ENCODE peak calls at places on chromosomes 11 and 22, in ten cellular contexts. One of them, this sample, is unnamed.

GRCh38 chr11:68632802-68633201 is 51.5 kb upstream of the GAL start:
- DNase-seq in left ventricle myocardium superior: no peak
- DNase-seq in neuronal stem cell: peak
- DNase-seq in foreskin fibroblast: peak
- DNase-seq in upper lobe of right lung: no peak
- DNase-seq in MCF 10A: peak
- DNase-seq in cardiac fibroblast: peak
- DNase-seq in mesothelial cell of epicardium: no peak
- DNase-seq in HFF-Myc: peak
- DNase-seq in stimulated activated CD4-positive, alpha-beta T cell treated with anti-CD3 and anti-CD28 coated beads, Interleukin-12 subunit alpha, Interleukin-12 subunit beta, amount 100 ng/mL, for 4 hours: no peak
- DNase-seq in this sample: no peak

GRCh38 chr22:44391481-44392445 is 79.0 kb upstream of the SHISAL1 start:
- DNase-seq in left ventricle myocardium superior: no peak
- DNase-seq in neuronal stem cell: no peak
- DNase-seq in foreskin fibroblast: no peak
- DNase-seq in upper lobe of right lung: peak
- DNase-seq in MCF 10A: no peak
- DNase-seq in cardiac fibroblast: no peak
- DNase-seq in mesothelial cell of epicardium: peak
- DNase-seq in HFF-Myc: no peak
- DNase-seq in stimulated activated CD4-positive, alpha-beta T cell treated with anti-CD3 and anti-CD28 coated beads, Interleukin-12 subunit alpha, Interleukin-12 subunit beta, amount 100 ng/mL, for 4 hours: no peak
- DNase-seq in this sample: no peak

GRCh38 chr11:104120493-104121200 is 43.3 kb downstream of the PDGFD start:
- DNase-seq in left ventricle myocardium superior: no peak
- DNase-seq in neuronal stem cell: no peak
- DNase-seq in foreskin fibroblast: no peak
- DNase-seq in upper lobe of right lung: no peak
- DNase-seq in MCF 10A: no peak
- DNase-seq in cardiac fibroblast: no peak
- DNase-seq in mesothelial cell of epicardium: no peak
- DNase-seq in HFF-Myc: no peak
- DNase-seq in stimulated activated CD4-positive, alpha-beta T cell treated with anti-CD3 and anti-CD28 coated beads, Interleukin-12 subunit alpha, Interleukin-12 subunit beta, amount 100 ng/mL, for 4 hours: no peak
- DNase-seq in this sample: no peak

GRCh38 chr11:13008625-13009475 is at the start of gene RASSF10:
- DNase-seq in left ventricle myocardium superior: peak
- DNase-seq in neuronal stem cell: peak
- DNase-seq in foreskin fibroblast: peak
- DNase-seq in upper lobe of right lung: peak
- DNase-seq in MCF 10A: no peak
- DNase-seq in cardiac fibroblast: peak
- DNase-seq in mesothelial cell of epicardium: no peak
- DNase-seq in HFF-Myc: no peak
- DNase-seq in stimulated activated CD4-positive, alpha-beta T cell treated with anti-CD3 and anti-CD28 coated beads, Interleukin-12 subunit alpha, Interleukin-12 subunit beta, amount 100 ng/mL, for 4 hours: no peak
- DNase-seq in this sample: peak

GRCh38 chr22:20833225-20833665 is 25.4 kb downstream of the PI4KA start:
- DNase-seq in left ventricle myocardium superior: no peak
- DNase-seq in neuronal stem cell: no peak
- DNase-seq in foreskin fibroblast: no peak
- DNase-seq in upper lobe of right lung: no peak
- DNase-seq in MCF 10A: no peak
- DNase-seq in cardiac fibroblast: no peak
- DNase-seq in mesothelial cell of epicardium: no peak
- DNase-seq in HFF-Myc: no peak
- DNase-seq in stimulated activated CD4-positive, alpha-beta T cell treated with anti-CD3 and anti-CD28 coated beads, Interleukin-12 subunit alpha, Interleukin-12 subunit beta, amount 100 ng/mL, for 4 hours: no peak
- DNase-seq in this sample: no peak

GRCh38 chr11:24837112-24837511 is 340.3 kb downstream of the LUZP2 start:
- DNase-seq in left ventricle myocardium superior: no peak
- DNase-seq in neuronal stem cell: no peak
- DNase-seq in foreskin fibroblast: no peak
- DNase-seq in upper lobe of right lung: no peak
- DNase-seq in MCF 10A: no peak
- DNase-seq in cardiac fibroblast: no peak
- DNase-seq in mesothelial cell of epicardium: no peak
- DNase-seq in HFF-Myc: no peak
- DNase-seq in stimulated activated CD4-positive, alpha-beta T cell treated with anti-CD3 and anti-CD28 coated beads, Interleukin-12 subunit alpha, Interleukin-12 subunit beta, amount 100 ng/mL, for 4 hours: no peak
- DNase-seq in this sample: no peak

GRCh38 chr11:95152878-95153856 is 63.5 kb downstream of the ENDOD1 start:
- DNase-seq in left ventricle myocardium superior: no peak
- DNase-seq in neuronal stem cell: no peak
- DNase-seq in foreskin fibroblast: no peak
- DNase-seq in upper lobe of right lung: no peak
- DNase-seq in MCF 10A: no peak
- DNase-seq in cardiac fibroblast: no peak
- DNase-seq in mesothelial cell of epicardium: no peak
- DNase-seq in HFF-Myc: no peak
- DNase-seq in stimulated activated CD4-positive, alpha-beta T cell treated with anti-CD3 and anti-CD28 coated beads, Interleukin-12 subunit alpha, Interleukin-12 subunit beta, amount 100 ng/mL, for 4 hours: no peak
- DNase-seq in this sample: no peak

GRCh38 chr11:100827934-100828661 is 141.0 kb downstream of the ARHGAP42 start:
- DNase-seq in left ventricle myocardium superior: no peak
- DNase-seq in neuronal stem cell: no peak
- DNase-seq in foreskin fibroblast: no peak
- DNase-seq in upper lobe of right lung: no peak
- DNase-seq in MCF 10A: peak
- DNase-seq in cardiac fibroblast: peak
- DNase-seq in mesothelial cell of epicardium: no peak
- DNase-seq in HFF-Myc: no peak
- DNase-seq in stimulated activated CD4-positive, alpha-beta T cell treated with anti-CD3 and anti-CD28 coated beads, Interleukin-12 subunit alpha, Interleukin-12 subunit beta, amount 100 ng/mL, for 4 hours: no peak
- DNase-seq in this sample: no peak

GRCh38 chr22:46791201-46791731 is 28.8 kb downstream of the TBC1D22A start:
- DNase-seq in left ventricle myocardium superior: peak
- DNase-seq in neuronal stem cell: no peak
- DNase-seq in foreskin fibroblast: peak
- DNase-seq in upper lobe of right lung: no peak
- DNase-seq in MCF 10A: peak
- DNase-seq in cardiac fibroblast: peak
- DNase-seq in mesothelial cell of epicardium: no peak
- DNase-seq in HFF-Myc: no peak
- DNase-seq in stimulated activated CD4-positive, alpha-beta T cell treated with anti-CD3 and anti-CD28 coated beads, Interleukin-12 subunit alpha, Interleukin-12 subunit beta, amount 100 ng/mL, for 4 hours: peak
- DNase-seq in this sample: peak

GRCh38 chr11:27635567-27636037 is 64.7 kb downstream of the BDNF start:
- DNase-seq in left ventricle myocardium superior: no peak
- DNase-seq in neuronal stem cell: no peak
- DNase-seq in foreskin fibroblast: no peak
- DNase-seq in upper lobe of right lung: no peak
- DNase-seq in MCF 10A: no peak
- DNase-seq in cardiac fibroblast: no peak
- DNase-seq in mesothelial cell of epicardium: no peak
- DNase-seq in HFF-Myc: peak
- DNase-seq in stimulated activated CD4-positive, alpha-beta T cell treated with anti-CD3 and anti-CD28 coated beads, Interleukin-12 subunit alpha, Interleukin-12 subunit beta, amount 100 ng/mL, for 4 hours: no peak
- DNase-seq in this sample: no peak

GRCh38 chr11:41861791-41862190 is 402.3 kb upstream of the LRRC4C start:
- DNase-seq in left ventricle myocardium superior: no peak
- DNase-seq in neuronal stem cell: no peak
- DNase-seq in foreskin fibroblast: no peak
- DNase-seq in upper lobe of right lung: no peak
- DNase-seq in MCF 10A: no peak
- DNase-seq in cardiac fibroblast: no peak
- DNase-seq in mesothelial cell of epicardium: no peak
- DNase-seq in HFF-Myc: no peak
- DNase-seq in stimulated activated CD4-positive, alpha-beta T cell treated with anti-CD3 and anti-CD28 coated beads, Interleukin-12 subunit alpha, Interleukin-12 subunit beta, amount 100 ng/mL, for 4 hours: no peak
- DNase-seq in this sample: no peak

GRCh38 chr11:69439651-69440464 is 41.6 kb upstream of the LINC01488 start:
- DNase-seq in left ventricle myocardium superior: no peak
- DNase-seq in neuronal stem cell: no peak
- DNase-seq in foreskin fibroblast: no peak
- DNase-seq in upper lobe of right lung: no peak
- DNase-seq in MCF 10A: no peak
- DNase-seq in cardiac fibroblast: no peak
- DNase-seq in mesothelial cell of epicardium: no peak
- DNase-seq in HFF-Myc: no peak
- DNase-seq in stimulated activated CD4-positive, alpha-beta T cell treated with anti-CD3 and anti-CD28 coated beads, Interleukin-12 subunit alpha, Interleukin-12 subunit beta, amount 100 ng/mL, for 4 hours: no peak
- DNase-seq in this sample: no peak

GRCh38 chr22:30114356-30114755 is 34.1 kb downstream of the HORMAD2 start:
- DNase-seq in left ventricle myocardium superior: no peak
- DNase-seq in neuronal stem cell: no peak
- DNase-seq in foreskin fibroblast: no peak
- DNase-seq in upper lobe of right lung: no peak
- DNase-seq in MCF 10A: no peak
- DNase-seq in cardiac fibroblast: no peak
- DNase-seq in mesothelial cell of epicardium: no peak
- DNase-seq in HFF-Myc: no peak
- DNase-seq in stimulated activated CD4-positive, alpha-beta T cell treated with anti-CD3 and anti-CD28 coated beads, Interleukin-12 subunit alpha, Interleukin-12 subunit beta, amount 100 ng/mL, for 4 hours: no peak
- DNase-seq in this sample: no peak

This sample was measured in right cardiac atrium.